ENCODE peak calls at places on chromosomes 5 and 9, in eight cellular contexts. One of them, this sample, is unnamed.
A peak's percentile ranks its signal among the peaks of the same experiment; 100 is the strongest.

GRCh38 chr9:89919171-89919681 is 314.4 kb downstream of the GADD45G start:
- DNase-seq in iris pigment epithelial cell: no peak
- DNase-seq in midbrain: no peak
- DNase-seq in HEK293T: no peak
- DNase-seq in IMR-90: no peak
- DNase-seq in caudate nucleus: peak; percentile 8
- DNase-seq in SW480: no peak
- DNase-seq in RPMI7951: no peak
- DNase-seq in this sample: no peak

GRCh38 chr5:132204330-132204729 is 23.3 kb downstream of the P4HA2 start:
- DNase-seq in IMR-90: no peak
- DNase-seq in SW480: no peak
- DNase-seq in HEK293T: no peak
- DNase-seq in midbrain: no peak
- DNase-seq in caudate nucleus: no peak
- DNase-seq in RPMI7951: no peak
- DNase-seq in iris pigment epithelial cell: no peak
- DNase-seq in this sample: no peak

GRCh38 chr5:2204366-2205184 is 321.9 kb upstream of the IRX4 start:
- DNase-seq in midbrain: no peak
- DNase-seq in HEK293T: no peak
- DNase-seq in IMR-90: no peak
- DNase-seq in RPMI7951: no peak
- DNase-seq in SW480: no peak
- DNase-seq in caudate nucleus: no peak
- DNase-seq in iris pigment epithelial cell: no peak
- DNase-seq in this sample: no peak

GRCh38 chr9:129549684-129550083 is 71.2 kb downstream of the C9orf50 start:
- DNase-seq in iris pigment epithelial cell: peak; percentile 74
- DNase-seq in midbrain: peak; percentile 71
- DNase-seq in IMR-90: no peak
- DNase-seq in SW480: peak; percentile 73
- DNase-seq in RPMI7951: no peak
- DNase-seq in caudate nucleus: peak; percentile 72
- DNase-seq in HEK293T: no peak
- DNase-seq in this sample: no peak

GRCh38 chr5:82297711-82298110 is 19.6 kb upstream of the RPS23 start:
- DNase-seq in RPMI7951: no peak
- DNase-seq in SW480: no peak
- DNase-seq in iris pigment epithelial cell: no peak
- DNase-seq in HEK293T: no peak
- DNase-seq in IMR-90: no peak
- DNase-seq in midbrain: no peak
- DNase-seq in caudate nucleus: no peak
- DNase-seq in this sample: no peak

GRCh38 chr9:77498891-77499290 is 149.2 kb downstream of the GNA14 start:
- DNase-seq in IMR-90: no peak
- DNase-seq in midbrain: no peak
- DNase-seq in RPMI7951: no peak
- DNase-seq in caudate nucleus: no peak
- DNase-seq in SW480: no peak
- DNase-seq in HEK293T: no peak
- DNase-seq in iris pigment epithelial cell: no peak
- DNase-seq in this sample: no peak

GRCh38 chr5:176625512-176625911 is 4.8 kb downstream of the SNCB start:
- DNase-seq in SW480: no peak
- DNase-seq in caudate nucleus: no peak
- DNase-seq in RPMI7951: no peak
- DNase-seq in iris pigment epithelial cell: no peak
- DNase-seq in IMR-90: no peak
- DNase-seq in HEK293T: no peak
- DNase-seq in midbrain: no peak
- DNase-seq in this sample: no peak

GRCh38 chr9:112844771-112845542 is 45.7 kb downstream of the SLC46A2 start:
- DNase-seq in iris pigment epithelial cell: peak; percentile 58
- DNase-seq in caudate nucleus: peak; percentile 23
- DNase-seq in RPMI7951: peak; percentile 61
- DNase-seq in IMR-90: peak; percentile 66
- DNase-seq in midbrain: peak; percentile 72
- DNase-seq in SW480: peak; percentile 36
- DNase-seq in HEK293T: peak; percentile 85
- DNase-seq in this sample: peak; percentile 93

GRCh38 chr5:9562101-9562500 is 16.2 kb upstream of the SEMA5A start:
- DNase-seq in HEK293T: no peak
- DNase-seq in midbrain: no peak
- DNase-seq in IMR-90: no peak
- DNase-seq in SW480: no peak
- DNase-seq in iris pigment epithelial cell: peak; percentile 11
- DNase-seq in caudate nucleus: no peak
- DNase-seq in RPMI7951: peak; percentile 82
- DNase-seq in this sample: peak; percentile 54

GRCh38 chr5:179287071-179287470 is 58.2 kb downstream of the ADAMTS2 start:
- DNase-seq in iris pigment epithelial cell: no peak
- DNase-seq in SW480: no peak
- DNase-seq in IMR-90: no peak
- DNase-seq in RPMI7951: no peak
- DNase-seq in HEK293T: no peak
- DNase-seq in midbrain: no peak
- DNase-seq in caudate nucleus: no peak
- DNase-seq in this sample: peak; percentile 58